ENCODE peak calls at places on chromosomes 5 and 9, in ten cellular contexts. Q is WTC11, I is bronchial epithelial cell, D is cardiac fibroblast, A is tibial artery, V is dorsolateral prefrontal cortex, C is IMR-90, K is DND-41, G is foreskin fibroblast, O is left ventricle myocardium inferior. B is an unnamed sample.

GRCh38 chr9:125110464-125110863 is 32.9 kb downstream of the SCAI start:
- DNase-seq in C (no peak), V (no peak), D (no peak), Q (no peak), G (no peak), K (no peak), A (no peak), I (no peak), O (no peak), B (no peak)

GRCh38 chr9:5485365-5486085 is 24.8 kb upstream of the PDCD1LG2 start:
- DNase-seq in K (no peak), Q (no peak), I (no peak), V (no peak), D (no peak), C (no peak), A (no peak), G (no peak), O (no peak), B (no peak)

GRCh38 chr5:125497651-125498050 is 751.2 kb upstream of the ZNF608 start:
- DNase-seq in K (no peak), C (no peak), V (no peak), A (no peak), D (no peak), Q (no peak), G (no peak), I (peak), O (no peak), B (no peak)

GRCh38 chr5:104241051-104241450 is 678.5 kb upstream of the NUDT12 start:
- DNase-seq in K (no peak), V (peak), O (no peak), G (no peak), D (peak), A (no peak), I (no peak), Q (no peak), C (no peak), B (no peak)

GRCh38 chr9:76018244-76018643 is 127.8 kb downstream of the PCSK5 start:
- DNase-seq in C (no peak), I (no peak), O (no peak), A (no peak), K (no peak), V (no peak), Q (peak), D (no peak), G (no peak), B (no peak)

GRCh38 chr5:1510151-1510561 is 13.6 kb downstream of the LPCAT1 start:
- DNase-seq in D (no peak), V (peak), O (peak), A (peak), K (no peak), Q (peak), G (no peak), I (no peak), C (no peak), B (no peak)

GRCh38 chr9:76135902-76136301 is 245.4 kb downstream of the PCSK5 start:
- DNase-seq in A (no peak), C (no peak), I (no peak), O (no peak), K (no peak), D (no peak), Q (no peak), V (no peak), G (peak), B (no peak)

GRCh38 chr9:125428060-125428481 is 166.4 kb downstream of the GAPVD1 start:
- DNase-seq in A (no peak), Q (peak), C (no peak), D (peak), G (no peak), I (no peak), V (no peak), O (no peak), K (peak), B (peak)

GRCh38 chr5:114243281-114243982 is 118.4 kb upstream of the KCNN2 start:
- DNase-seq in O (no peak), K (no peak), D (peak), A (no peak), G (peak), Q (no peak), I (no peak), C (peak), V (no peak), B (no peak)

GRCh38 chr5:124736111-124736813 is 10.2 kb downstream of the ZNF608 start:
- DNase-seq in K (no peak), I (no peak), V (no peak), G (peak), C (peak), O (no peak), Q (no peak), A (no peak), D (no peak), B (no peak)

GRCh38 chr9:137795156-137795666 is 82.4 kb upstream of the CACNA1B start:
- DNase-seq in V (no peak), G (no peak), A (no peak), C (no peak), K (no peak), D (no peak), O (no peak), Q (no peak), I (no peak), B (no peak)

GRCh38 chr9:133226219-133227171 is 17.4 kb upstream of the OBP2B start:
- DNase-seq in D (no peak), I (no peak), V (no peak), C (no peak), O (no peak), K (no peak), G (no peak), A (no peak), Q (no peak), B (no peak)

GRCh38 chr5:60844429-60844890 is 391 bp upstream of the ELOVL7 start:
- DNase-seq in C (peak), I (peak), A (no peak), K (no peak), D (peak), O (no peak), V (no peak), G (no peak), Q (no peak), B (no peak)

GRCh38 chr5:60846298-60846697 is 2.2 kb upstream of the ELOVL7 start:
- DNase-seq in V (no peak), G (no peak), D (no peak), A (no peak), O (no peak), K (no peak), I (no peak), Q (no peak), C (no peak), B (no peak)

GRCh38 chr5:60842859-60843692 is 993 bp downstream of the ELOVL7 start:
- DNase-seq in I (peak), C (no peak), K (no peak), Q (peak), V (no peak), G (no peak), D (no peak), A (no peak), O (no peak), B (peak)

GRCh38 chr5:60841361-60841760 is 2.7 kb downstream of the ELOVL7 start:
- DNase-seq in Q (no peak), G (no peak), K (no peak), O (no peak), A (no peak), C (no peak), I (no peak), V (no peak), D (no peak), B (no peak)

GRCh38 chr5:60843693-60844428 is at the start of gene ELOVL7:
- DNase-seq in D (peak), O (no peak), V (peak), G (peak), C (peak), Q (peak), I (peak), A (peak), K (no peak), B (peak)
- TF ChIP-seq CTCF in D (no peak), O (no peak), V (peak), G (peak), C (peak), Q (no peak), I (peak), A (peak), K (no peak), B (peak)

GRCh38 chr5:82885657-82886389 is 191.4 kb downstream of the TMEM167A start:
- DNase-seq in Q (no peak), A (no peak), D (no peak), I (peak), K (no peak), G (peak), O (no peak), C (peak), V (no peak), B (no peak)
- TF ChIP-seq CTCF in Q (no peak), A (no peak), D (no peak), I (peak), K (peak), G (no peak), O (no peak), C (no peak), V (peak), B (no peak)

GRCh38 chr5:78300464-78301045 is 6.1 kb upstream of the AP3B1 start:
- DNase-seq in A (no peak), Q (no peak), I (peak), G (no peak), V (no peak), D (peak), K (no peak), C (peak), O (no peak), B (no peak)
- TF ChIP-seq CTCF in A (peak), Q (no peak), I (peak), G (peak), V (peak), D (peak), K (peak), C (peak), O (peak), B (peak)

GRCh38 chr5:110900829-110901228 is 162.0 kb downstream of the SLC25A46 start:
- DNase-seq in C (peak), O (no peak), Q (no peak), I (peak), D (peak), V (no peak), K (no peak), G (peak), A (no peak), B (no peak)

GRCh38 chr5:110899566-110900412 is 161.0 kb downstream of the SLC25A46 start:
- DNase-seq in O (no peak), I (peak), C (peak), A (no peak), G (peak), V (no peak), K (no peak), D (no peak), Q (no peak), B (no peak)

GRCh38 chr5:110908848-110909247 is 162.7 kb upstream of the TSLP start:
- DNase-seq in A (no peak), Q (no peak), G (no peak), C (no peak), D (peak), K (no peak), V (no peak), I (no peak), O (no peak), B (no peak)

GRCh38 chr5:110909415-110909814 is 162.1 kb upstream of the TSLP start:
- DNase-seq in O (no peak), K (peak), V (no peak), I (no peak), C (no peak), G (no peak), A (no peak), D (peak), Q (no peak), B (peak)

DNA sequence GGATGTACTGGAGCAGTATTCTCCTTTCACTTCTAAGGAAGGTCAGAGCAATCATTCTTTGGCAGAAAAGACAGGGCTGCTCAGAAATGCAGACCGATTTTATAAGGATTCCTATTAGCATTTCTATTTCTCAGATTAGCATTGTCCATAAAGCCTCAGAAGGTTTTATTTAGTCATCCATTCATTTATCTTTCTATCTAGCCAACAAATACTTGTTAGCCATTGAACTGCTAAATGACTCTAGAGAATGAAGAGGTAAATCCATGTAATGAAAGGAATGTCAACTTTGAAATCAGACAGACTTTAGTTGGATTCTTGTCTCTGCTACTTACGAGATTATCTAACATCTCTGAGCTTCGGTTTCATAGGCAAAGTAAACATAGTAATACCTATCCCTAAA is 165.2 kb downstream of the SLC25A46 start:
- DNase-seq in Q (no peak), C (no peak), K (no peak), A (no peak), I (no peak), D (no peak), V (no peak), G (no peak), O (no peak), B (no peak)
- TF ChIP-seq CTCF in Q (no peak), C (no peak), K (no peak), A (no peak), I (no peak), D (no peak), V (no peak), G (no peak), O (no peak), B (no peak)

GRCh38 chr5:109223521-109223920 is 186.3 kb downstream of the PJA2 start:
- DNase-seq in I (no peak), K (no peak), Q (no peak), D (no peak), A (no peak), C (no peak), G (no peak), O (no peak), V (no peak), B (no peak)
- TF ChIP-seq CTCF in I (no peak), K (no peak), Q (no peak), D (no peak), A (no peak), C (no peak), G (no peak), O (no peak), V (no peak), B (no peak)

DNA sequence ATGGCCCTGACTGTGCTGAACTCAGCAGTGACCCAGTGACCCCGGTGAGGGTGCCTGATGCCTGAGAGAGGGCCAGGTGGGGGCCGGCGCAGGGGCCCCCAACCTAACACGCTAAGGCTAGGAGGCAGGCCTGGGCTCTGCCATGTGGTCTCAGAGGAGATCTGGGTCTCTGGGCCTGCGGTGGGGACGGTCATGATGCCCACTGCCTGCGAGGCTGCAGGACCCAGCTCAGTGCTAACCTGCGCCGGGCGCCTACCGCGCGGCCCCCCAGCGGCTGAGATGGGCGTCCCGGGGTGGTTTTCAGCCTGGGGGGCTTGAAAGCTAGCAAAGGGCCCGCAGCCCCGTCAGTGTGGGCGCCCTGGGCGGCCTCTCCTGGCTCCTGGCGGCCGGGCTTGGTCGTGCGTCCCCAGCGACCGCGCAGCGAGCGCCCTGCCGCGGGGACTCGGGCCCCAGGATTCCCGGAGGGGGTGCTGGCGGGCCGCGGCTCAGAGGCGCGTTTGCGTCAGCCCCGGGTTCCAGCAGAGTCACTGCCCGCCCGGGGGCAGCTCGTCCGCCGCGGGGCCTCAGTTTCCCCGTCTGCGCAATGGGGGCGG is 2.5 kb downstream of the EGFL7 start:
- DNase-seq in Q (peak), G (no peak), C (no peak), A (no peak), K (no peak), I (no peak), O (no peak), D (no peak), V (no peak), B (peak)
- TF ChIP-seq CTCF in Q (no peak), G (peak), C (peak), A (peak), K (no peak), I (peak), O (peak), D (peak), V (peak), B (peak)

DNA sequence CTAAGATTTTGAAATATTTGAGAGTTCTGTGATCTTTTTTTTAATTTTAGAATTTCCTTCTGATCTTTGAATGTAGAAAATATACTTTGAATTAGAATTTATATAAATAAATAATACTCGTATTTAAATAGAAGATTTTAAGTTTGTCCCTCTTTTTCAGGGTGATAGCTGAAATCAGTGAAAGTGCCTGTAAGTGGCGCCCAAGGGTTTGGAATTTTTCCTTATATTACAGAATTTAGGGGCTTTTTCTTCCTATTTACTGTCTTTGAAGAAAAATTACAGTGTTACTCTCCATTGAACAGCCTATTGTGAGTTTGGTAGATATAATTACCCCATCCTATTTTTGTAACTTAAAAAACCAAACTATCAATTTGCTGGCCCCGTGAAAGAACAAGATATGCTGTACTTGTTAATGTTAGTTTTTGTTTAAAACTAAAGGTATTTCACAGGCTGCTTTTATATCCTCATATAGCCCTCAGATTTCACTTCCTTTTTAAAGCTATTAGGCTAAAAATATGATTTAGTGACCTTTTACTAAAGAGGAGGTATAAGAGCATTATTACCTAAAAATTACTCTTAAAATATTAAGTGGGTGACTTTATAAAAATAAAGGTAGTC is 3.2 kb downstream of the MAP3K1 start:
- DNase-seq in G (no peak), V (no peak), K (no peak), C (peak), A (no peak), I (peak), Q (no peak), D (peak), O (no peak), B (no peak)
- TF ChIP-seq CTCF in G (peak), V (no peak), K (peak), C (peak), A (no peak), I (no peak), Q (no peak), D (peak), O (no peak), B (no peak)

GRCh38 chr5:173624276-173624675 is 7.8 kb upstream of the BOD1 start:
- DNase-seq in V (no peak), I (no peak), G (no peak), A (no peak), Q (no peak), K (no peak), C (peak), D (no peak), O (no peak), B (no peak)

GRCh38 chr5:173627271-173627670 is 10.8 kb upstream of the BOD1 start:
- DNase-seq in O (no peak), C (no peak), D (no peak), V (no peak), A (no peak), K (no peak), Q (no peak), I (no peak), G (no peak), B (no peak)

GRCh38 chr5:173626501-173626812 is 10.0 kb upstream of the BOD1 start:
- DNase-seq in O (no peak), V (peak), A (no peak), K (no peak), G (no peak), Q (no peak), C (no peak), D (no peak), I (no peak), B (no peak)

GRCh38 chr5:173625261-173625660 is 8.8 kb upstream of the BOD1 start:
- DNase-seq in O (no peak), Q (no peak), D (no peak), K (no peak), C (no peak), G (no peak), I (no peak), A (no peak), V (no peak), B (no peak)

DNA sequence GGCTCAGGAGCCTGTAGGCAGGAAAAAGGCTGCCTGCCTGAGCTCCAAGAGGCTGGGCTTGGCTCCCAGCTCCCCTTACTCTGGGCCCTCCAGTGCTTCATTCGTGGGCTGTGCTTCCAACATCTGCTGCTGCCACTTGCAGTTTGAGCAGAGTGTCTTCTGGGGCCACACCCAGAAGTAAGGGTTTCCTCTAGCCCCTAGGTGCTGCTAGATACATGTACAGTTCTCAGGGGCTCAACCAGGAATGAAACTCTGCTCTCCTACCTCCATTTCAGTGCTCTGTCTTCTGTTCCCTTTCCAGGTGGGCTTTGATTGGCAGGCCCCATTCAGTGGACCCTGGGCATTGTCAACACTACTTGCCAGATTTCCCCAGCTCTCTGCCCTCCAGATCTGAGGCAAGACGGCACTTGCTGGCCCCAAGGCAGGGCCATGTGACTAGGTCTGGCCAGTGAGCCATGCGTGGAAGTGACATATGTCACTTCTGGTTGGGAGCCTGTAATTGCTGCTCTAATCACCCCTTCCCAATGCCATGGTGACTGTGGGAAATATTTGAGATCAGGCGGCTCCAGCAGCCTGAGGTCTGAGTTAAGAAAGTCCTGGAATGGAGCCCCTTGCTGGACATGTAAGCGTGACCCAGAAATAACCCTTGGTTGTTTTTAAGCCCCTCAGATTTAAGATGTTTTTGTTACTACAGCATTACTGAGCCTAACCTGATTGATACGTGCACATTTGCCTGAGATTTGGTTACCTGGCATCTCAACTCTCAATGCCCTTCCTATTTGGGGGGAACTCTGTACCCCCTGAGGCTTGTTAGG is 9.4 kb upstream of the BOD1 start:
- DNase-seq in G (no peak), K (no peak), Q (no peak), D (peak), C (no peak), A (no peak), I (no peak), O (no peak), V (no peak), B (no peak)
- TF ChIP-seq CTCF in G (peak), K (no peak), Q (no peak), D (peak), C (peak), A (no peak), I (no peak), O (peak), V (no peak), B (no peak)

DNA sequence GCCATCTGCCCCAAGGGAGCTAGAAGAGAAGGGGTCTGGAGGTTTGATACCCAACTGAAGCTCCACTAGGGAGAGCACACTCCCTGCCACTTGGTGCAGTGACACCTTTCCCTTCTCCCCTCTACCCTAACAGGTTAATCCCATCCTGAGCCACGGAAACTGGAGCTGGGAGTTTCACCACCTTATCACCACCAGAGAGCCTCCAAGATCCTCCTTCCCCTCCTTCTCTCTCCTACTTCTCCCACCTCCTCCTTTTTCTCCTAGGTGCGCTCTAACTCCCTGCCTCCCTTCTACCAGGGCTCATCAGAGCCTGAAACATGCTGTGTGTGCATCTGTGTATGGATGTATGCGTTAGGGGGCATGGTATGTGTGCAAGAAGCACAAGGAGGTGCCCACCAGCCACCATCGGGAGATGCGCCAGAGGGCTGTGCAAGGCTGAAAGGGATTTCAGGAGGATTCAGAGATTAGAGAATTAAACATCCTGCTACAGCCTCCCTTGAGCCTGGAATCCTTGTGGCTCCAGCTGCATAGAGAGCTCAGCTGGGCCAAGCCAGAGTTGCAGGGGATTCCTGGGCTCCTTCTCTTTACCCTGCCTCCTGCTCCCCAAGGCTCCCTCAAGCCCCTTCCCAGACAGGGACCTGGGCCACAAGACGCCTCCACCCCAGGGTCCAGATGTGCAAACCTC is 89.8 kb downstream of the PCDH1 start:
- DNase-seq in I (no peak), Q (no peak), C (no peak), A (no peak), G (no peak), K (no peak), V (no peak), D (no peak), O (no peak), B (no peak)
- TF ChIP-seq CTCF in I (no peak), Q (no peak), C (no peak), A (no peak), G (no peak), K (no peak), V (no peak), D (no peak), O (no peak), B (no peak)

B was measured in activated CD8-positive, alpha-beta T cell treated with anti-CD3 and anti-CD28 coated beads for 36 hours.